ENCODE peak calls at places on chromosomes 2 and 18, in seven cellular contexts. D, U, M, Q, E, A and X are unnamed samples.

GRCh38 chr2:240469747-240470146 is 34.3 kb downstream of the GPC1 start:
- DNase-seq in D (no peak), U (no peak), M (no peak), Q (peak), E (no peak), A (no peak), X (no peak)

GRCh38 chr2:5203356-5203755 is 488.8 kb upstream of the SOX11 start:
- DNase-seq in D (no peak), U (no peak), M (no peak), Q (no peak), E (peak), A (no peak), X (no peak)

GRCh38 chr2:1162768-1163584 is 212.3 kb downstream of the SNTG2 start:
- DNase-seq in D (peak), U (no peak), M (no peak), Q (no peak), E (no peak), A (no peak), X (no peak)

GRCh38 chr2:133848111-133848649 is 279.9 kb upstream of the NCKAP5 start:
- DNase-seq in D (no peak), U (no peak), M (no peak), Q (no peak), E (no peak), A (no peak), X (no peak)

GRCh38 chr2:71895320-71896161 is 252.1 kb downstream of the CYP26B1 start:
- DNase-seq in D (no peak), U (no peak), M (no peak), Q (peak), E (no peak), A (peak), X (peak)

GRCh38 chr2:229342376-229342775 is 71.3 kb upstream of the PID1 start:
- DNase-seq in D (peak), U (no peak), M (peak), Q (no peak), E (peak), A (peak), X (peak)

GRCh38 chr18:27844416-27844792 is 332.5 kb downstream of the CDH2 start:
- DNase-seq in D (no peak), U (peak), M (no peak), Q (no peak), E (no peak), A (no peak), X (no peak)

GRCh38 chr2:195029804-195030654 is 627.0 kb upstream of the SLC39A10 start:
- DNase-seq in D (no peak), U (no peak), M (no peak), Q (no peak), E (no peak), A (no peak), X (no peak)

GRCh38 chr18:30352551-30353168 is 689.9 kb downstream of the DSC3 start:
- DNase-seq in D (no peak), U (no peak), M (no peak), Q (peak), E (no peak), A (no peak), X (no peak)

GRCh38 chr18:45722899-45723298 is 1.1 kb upstream of the SLC14A1 start:
- DNase-seq in D (peak), U (peak), M (peak), Q (peak), E (peak), A (peak), X (peak)

GRCh38 chr2:6968319-6969100 is 51.3 kb downstream of the RNF144A start:
- DNase-seq in D (peak), U (no peak), M (no peak), Q (no peak), E (peak), A (no peak), X (no peak)

GRCh38 chr18:22752014-22752413 is 181.1 kb upstream of the RBBP8 start:
- DNase-seq in D (no peak), U (no peak), M (no peak), Q (no peak), E (no peak), A (no peak), X (no peak)

DNA sequence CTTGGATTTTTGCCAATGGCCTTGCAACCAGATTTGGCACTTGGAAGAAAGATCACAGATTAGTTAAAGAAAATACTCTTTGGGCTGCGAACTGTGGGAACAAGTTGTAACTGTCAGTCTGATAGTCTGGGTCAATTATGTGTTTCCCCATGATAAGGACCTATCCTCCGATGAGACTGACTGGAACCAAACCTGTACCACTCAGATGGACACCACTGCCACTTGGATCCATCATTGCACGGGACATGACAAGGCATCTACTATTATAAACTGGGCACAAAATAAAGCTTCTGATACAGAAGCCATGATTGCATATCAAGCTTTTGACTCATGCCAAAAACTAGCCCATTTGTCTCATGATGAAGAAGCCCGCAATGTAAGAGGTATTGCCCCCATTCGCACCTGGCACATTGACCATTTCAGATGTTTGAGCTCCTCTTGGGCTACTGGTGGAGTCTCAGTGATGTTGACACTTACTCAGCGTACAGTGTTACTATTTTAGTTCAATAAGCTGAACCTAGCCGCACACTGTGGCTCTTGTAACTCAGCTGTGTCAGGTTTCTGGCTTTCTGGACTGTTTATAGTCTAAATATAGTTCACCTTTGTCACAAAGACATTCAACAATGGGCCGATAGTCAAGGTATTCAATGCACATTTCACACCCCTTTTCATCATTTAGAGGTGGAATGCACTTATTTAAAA is 179.8 kb upstream of the RBBP8 start:
- DNase-seq in D (peak), U (no peak), M (no peak), Q (no peak), E (no peak), A (no peak), X (no peak)
- H3K27ac ChIP-seq in D (no peak), U (no peak), M (no peak), Q (no peak), E (no peak), A (no peak), X (no peak)

GRCh38 chr18:23207191-23207955 is 72.1 kb downstream of the CABLES1 start:
- DNase-seq in D (no peak), U (peak), M (no peak), Q (no peak), E (peak), A (no peak), X (no peak)
- TF ChIP-seq CTCF in D (no peak), U (peak), M (no peak), Q (no peak), E (peak), A (no peak), X (no peak)

GRCh38 chr2:69755862-69756467 is 14.0 kb downstream of the ANXA4 start:
- DNase-seq in D (no peak), U (peak), M (no peak), Q (no peak), E (no peak), A (peak), X (no peak)

GRCh38 chr2:69750246-69750645 is 8.3 kb downstream of the ANXA4 start:
- DNase-seq in D (no peak), U (no peak), M (no peak), Q (no peak), E (no peak), A (no peak), X (no peak)

GRCh38 chr2:69753659-69754350 is 11.9 kb downstream of the ANXA4 start:
- DNase-seq in D (no peak), U (no peak), M (no peak), Q (no peak), E (no peak), A (no peak), X (no peak)

DNA sequence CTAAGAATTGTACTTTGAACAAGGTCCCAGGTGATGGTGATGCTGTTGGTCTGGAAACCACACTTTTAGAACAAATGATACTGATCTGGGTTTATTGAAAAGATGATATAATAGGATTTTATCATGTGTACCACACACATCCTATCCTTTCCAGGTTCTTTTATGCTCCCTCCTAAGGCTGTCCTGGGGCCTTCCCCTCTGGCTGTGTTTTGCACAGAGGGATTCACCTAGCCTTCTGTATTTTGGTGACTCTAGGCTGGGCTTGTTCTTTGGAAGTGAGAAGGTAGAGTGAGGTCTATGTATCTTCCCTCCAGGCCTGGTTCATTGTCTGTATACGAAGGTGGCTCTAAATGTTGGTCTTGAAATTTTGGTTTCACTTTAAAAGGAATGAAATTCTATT is 12.7 kb downstream of the ANXA4 start:
- DNase-seq in D (no peak), U (no peak), M (no peak), Q (no peak), E (no peak), A (no peak), X (no peak)
- H3K27ac ChIP-seq in D (no peak), U (no peak), M (no peak), Q (no peak), E (no peak), A (peak), X (peak)

DNA sequence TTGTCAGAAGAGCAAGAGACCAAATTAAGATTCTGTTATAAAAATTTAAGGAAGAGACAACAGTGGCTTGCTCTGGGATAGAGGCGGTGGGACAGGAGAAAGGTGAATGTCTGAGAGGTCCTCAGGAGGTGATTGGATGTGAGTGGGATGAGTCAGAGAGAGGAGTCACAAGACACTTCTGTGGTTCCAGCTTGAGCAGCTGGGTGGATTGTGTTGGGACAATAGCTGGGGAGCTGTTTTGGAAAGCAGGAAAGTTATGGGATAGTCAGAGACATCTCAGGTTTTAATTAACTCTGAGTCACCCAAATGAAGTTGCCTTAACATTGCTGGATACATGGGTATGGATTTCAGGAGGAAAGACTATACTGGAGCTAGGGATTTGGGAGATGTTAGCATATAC is 218.0 kb upstream of the TRIB2 start:
- DNase-seq in D (no peak), U (peak), M (no peak), Q (no peak), E (no peak), A (no peak), X (no peak)
- TF ChIP-seq CTCF in D (no peak), U (no peak), M (no peak), Q (no peak), E (no peak), A (no peak), X (no peak)

DNA sequence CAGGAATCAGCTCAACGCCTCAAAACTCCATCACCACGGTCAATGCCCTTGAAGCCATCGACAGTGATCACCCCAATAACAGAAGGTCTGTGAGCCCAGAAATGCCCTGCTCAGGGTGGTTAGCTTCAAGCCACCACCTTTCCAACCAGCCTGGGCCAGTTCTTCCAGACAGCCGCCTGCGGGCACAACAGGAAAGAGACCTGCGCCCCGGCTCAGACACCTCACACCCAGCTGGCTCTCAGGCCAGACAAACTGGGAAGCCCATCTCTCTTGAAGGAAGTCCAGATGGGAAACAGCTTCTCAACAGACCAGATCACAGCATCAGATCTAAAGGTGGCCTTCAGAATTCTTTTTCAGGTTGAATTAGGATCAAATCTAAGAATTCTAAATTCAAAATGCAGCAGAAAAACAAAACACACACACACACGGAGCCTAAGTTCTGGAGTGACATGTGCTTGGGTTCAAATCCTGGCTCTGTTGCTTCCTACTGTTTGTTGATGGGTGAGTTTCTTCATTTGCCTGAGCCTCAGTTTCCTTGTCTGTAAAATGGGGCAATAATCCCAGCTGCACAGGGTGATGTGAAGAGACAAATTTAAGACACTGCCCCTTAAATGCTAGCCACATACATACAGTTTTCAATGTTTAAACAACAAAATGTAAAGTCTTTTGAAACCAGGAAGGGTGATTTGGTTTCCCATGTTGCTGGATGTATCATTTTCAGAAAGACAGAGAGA is 1.1 kb upstream of the GPR17 start:
- DNase-seq in D (no peak), U (no peak), M (no peak), Q (peak), E (no peak), A (no peak), X (no peak)
- H3K27ac ChIP-seq in D (no peak), U (no peak), M (peak), Q (no peak), E (no peak), A (no peak), X (no peak)